ENCODE peak calls at places on chromosomes 1 and 21, in four cellular contexts. One of them, this sample, is unnamed.

GRCh38 chr1:248740876-248741275 is 14.7 kb downstream of the LYPD8 start:
- DNase-seq in NCI-H510A treated with DMSO at 0.1 percent for 48 hours: no peak
- DNase-seq in stimulated activated CD4-positive, alpha-beta T cell treated with anti-CD3 and anti-CD28 coated beads, Interleukin-2, amount 100 ng/mL, for 4 hours: no peak
- DNase-seq in CMK: no peak
- DNase-seq in this sample: no peak

GRCh38 chr1:237565236-237565635 is 325.5 kb downstream of the ZP4 start:
- DNase-seq in NCI-H510A treated with DMSO at 0.1 percent for 48 hours: no peak
- DNase-seq in stimulated activated CD4-positive, alpha-beta T cell treated with anti-CD3 and anti-CD28 coated beads, Interleukin-2, amount 100 ng/mL, for 4 hours: no peak
- DNase-seq in CMK: no peak
- DNase-seq in this sample: no peak

GRCh38 chr1:213194383-213194782 is 143.3 kb downstream of the RPS6KC1 start:
- DNase-seq in stimulated activated CD4-positive, alpha-beta T cell treated with anti-CD3 and anti-CD28 coated beads, Interleukin-2, amount 100 ng/mL, for 4 hours: no peak
- DNase-seq in NCI-H510A treated with DMSO at 0.1 percent for 48 hours: no peak
- DNase-seq in CMK: no peak
- DNase-seq in this sample: no peak

GRCh38 chr1:233188061-233188460 is 107.5 kb downstream of the PCNX2 start:
- DNase-seq in CMK: no peak
- DNase-seq in NCI-H510A treated with DMSO at 0.1 percent for 48 hours: no peak
- DNase-seq in stimulated activated CD4-positive, alpha-beta T cell treated with anti-CD3 and anti-CD28 coated beads, Interleukin-2, amount 100 ng/mL, for 4 hours: no peak
- DNase-seq in this sample: no peak

GRCh38 chr1:114386129-114387037 is 124.6 kb downstream of the TRIM33 start:
- DNase-seq in NCI-H510A treated with DMSO at 0.1 percent for 48 hours: no peak
- DNase-seq in stimulated activated CD4-positive, alpha-beta T cell treated with anti-CD3 and anti-CD28 coated beads, Interleukin-2, amount 100 ng/mL, for 4 hours: no peak
- DNase-seq in CMK: no peak
- DNase-seq in this sample: no peak

GRCh38 chr1:90986954-90987353 is 34.9 kb downstream of the ZNF644 start:
- DNase-seq in stimulated activated CD4-positive, alpha-beta T cell treated with anti-CD3 and anti-CD28 coated beads, Interleukin-2, amount 100 ng/mL, for 4 hours: no peak
- DNase-seq in NCI-H510A treated with DMSO at 0.1 percent for 48 hours: no peak
- DNase-seq in CMK: no peak
- DNase-seq in this sample: no peak

GRCh38 chr1:15940110-15941043 is 35.5 kb downstream of the ZBTB17 start:
- DNase-seq in CMK: no peak
- DNase-seq in stimulated activated CD4-positive, alpha-beta T cell treated with anti-CD3 and anti-CD28 coated beads, Interleukin-2, amount 100 ng/mL, for 4 hours: no peak
- DNase-seq in NCI-H510A treated with DMSO at 0.1 percent for 48 hours: no peak
- DNase-seq in this sample: no peak

GRCh38 chr21:34189506-34189905 is 116.1 kb downstream of the MRPS6 start:
- DNase-seq in stimulated activated CD4-positive, alpha-beta T cell treated with anti-CD3 and anti-CD28 coated beads, Interleukin-2, amount 100 ng/mL, for 4 hours: no peak
- DNase-seq in CMK: peak; percentile 58
- DNase-seq in NCI-H510A treated with DMSO at 0.1 percent for 48 hours: no peak
- DNase-seq in this sample: no peak

GRCh38 chr1:156356875-156357534 is 12.0 kb upstream of the RHBG start:
- DNase-seq in stimulated activated CD4-positive, alpha-beta T cell treated with anti-CD3 and anti-CD28 coated beads, Interleukin-2, amount 100 ng/mL, for 4 hours: peak; percentile 54
- DNase-seq in CMK: no peak
- DNase-seq in NCI-H510A treated with DMSO at 0.1 percent for 48 hours: peak; percentile 93
- DNase-seq in this sample: no peak

GRCh38 chr1:202622388-202622787 is 87.9 kb downstream of the SYT2 start:
- DNase-seq in stimulated activated CD4-positive, alpha-beta T cell treated with anti-CD3 and anti-CD28 coated beads, Interleukin-2, amount 100 ng/mL, for 4 hours: no peak
- DNase-seq in CMK: no peak
- DNase-seq in NCI-H510A treated with DMSO at 0.1 percent for 48 hours: no peak
- DNase-seq in this sample: no peak

GRCh38 chr1:202710070-202711025 is at the start of gene SYT2:
- DNase-seq in CMK: no peak
- DNase-seq in stimulated activated CD4-positive, alpha-beta T cell treated with anti-CD3 and anti-CD28 coated beads, Interleukin-2, amount 100 ng/mL, for 4 hours: no peak
- DNase-seq in NCI-H510A treated with DMSO at 0.1 percent for 48 hours: peak; percentile 56
- DNase-seq in this sample: no peak

GRCh38 chr1:78687914-78688313 is 38.3 kb downstream of the IFI44 start:
- DNase-seq in NCI-H510A treated with DMSO at 0.1 percent for 48 hours: no peak
- DNase-seq in CMK: no peak
- DNase-seq in stimulated activated CD4-positive, alpha-beta T cell treated with anti-CD3 and anti-CD28 coated beads, Interleukin-2, amount 100 ng/mL, for 4 hours: no peak
- DNase-seq in this sample: no peak

GRCh38 chr1:168861421-168862023 is 132.5 kb upstream of the DPT start:
- DNase-seq in NCI-H510A treated with DMSO at 0.1 percent for 48 hours: no peak
- DNase-seq in CMK: no peak
- DNase-seq in stimulated activated CD4-positive, alpha-beta T cell treated with anti-CD3 and anti-CD28 coated beads, Interleukin-2, amount 100 ng/mL, for 4 hours: no peak
- DNase-seq in this sample: no peak

GRCh38 chr1:232574867-232575523 is 54.9 kb downstream of the SIPA1L2 start:
- DNase-seq in NCI-H510A treated with DMSO at 0.1 percent for 48 hours: no peak
- DNase-seq in stimulated activated CD4-positive, alpha-beta T cell treated with anti-CD3 and anti-CD28 coated beads, Interleukin-2, amount 100 ng/mL, for 4 hours: no peak
- DNase-seq in CMK: no peak
- DNase-seq in this sample: no peak